ENCODE peak calls at places on chromosomes 12 and 14, in eight cellular contexts. S is epithelial cell of proximal tubule, P is HFFc6, T is A549, X is right lobe of liver, U is esophagus squamous epithelium, O is Calu3, Z is neural crest cell. H is an unnamed sample.

GRCh38 chr12:49019435-49020317 is 1.1 kb upstream of the PRKAG1 start:
- DNase-seq in T (peak), X (no peak), Z (no peak), O (peak), P (peak), U (no peak), S (no peak), H (peak)

GRCh38 chr12:57166971-57167371 is 19.6 kb upstream of the LRP1-AS start:
- DNase-seq in S (peak), U (no peak), X (no peak), Z (no peak), T (peak), P (peak), O (peak), H (no peak)

GRCh38 chr12:96141216-96141944 is 52.8 kb upstream of the ELK3 start:
- DNase-seq in O (no peak), P (peak), X (no peak), Z (no peak), T (no peak), S (no peak), U (no peak), H (no peak)

GRCh38 chr12:92603741-92604432 is 98.9 kb upstream of the PLEKHG7 start:
- DNase-seq in S (no peak), Z (no peak), U (no peak), X (no peak), O (peak), T (peak), P (no peak), H (no peak)

GRCh38 chr14:100058777-100059432 is 6.3 kb upstream of the EVL start:
- DNase-seq in P (no peak), U (no peak), O (no peak), S (no peak), T (no peak), Z (no peak), X (no peak), H (no peak)

GRCh38 chr12:53766881-53767280 is 15.1 kb upstream of the CISTR start:
- DNase-seq in U (no peak), Z (no peak), X (no peak), O (no peak), S (no peak), P (peak), T (no peak), H (no peak)

GRCh38 chr14:93669632-93670031 is 118.7 kb downstream of the PRIMA1 start:
- DNase-seq in X (no peak), T (no peak), O (no peak), Z (no peak), U (no peak), S (no peak), P (no peak), H (no peak)

GRCh38 chr12:131130311-131130911 is 176.7 kb downstream of the ADGRD1 start:
- DNase-seq in X (peak), O (no peak), T (no peak), Z (no peak), U (no peak), S (no peak), P (no peak), H (no peak)

GRCh38 chr12:116361404-116362223 is 84.1 kb upstream of the MED13L start:
- DNase-seq in U (no peak), X (no peak), P (no peak), Z (no peak), S (no peak), T (no peak), O (no peak), H (no peak)

GRCh38 chr12:132605892-132606291 is 4.5 kb downstream of the LRCOL1 start:
- DNase-seq in P (no peak), S (no peak), O (no peak), X (no peak), Z (no peak), T (no peak), U (no peak), H (no peak)

GRCh38 chr12:24695657-24696329 is 253.1 kb downstream of the BCAT1 start:
- DNase-seq in U (no peak), P (no peak), X (no peak), O (no peak), S (no peak), Z (no peak), T (no peak), H (no peak)

GRCh38 chr12:101490286-101490920 is 15.3 kb downstream of the SPIC start:
- DNase-seq in U (no peak), P (no peak), X (no peak), S (peak), T (peak), Z (peak), O (peak), H (peak)

GRCh38 chr14:54420478-54421116 is 20.6 kb downstream of the CNIH1 start:
- DNase-seq in P (peak), X (no peak), T (peak), Z (peak), O (peak), U (no peak), S (no peak), H (peak)

GRCh38 chr14:50371546-50371945 is 25.1 kb downstream of the CDKL1 start:
- DNase-seq in X (no peak), P (no peak), Z (no peak), U (no peak), T (no peak), O (no peak), S (no peak), H (no peak)

GRCh38 chr14:44029933-44030332 is 477.1 kb downstream of the FSCB start:
- DNase-seq in P (no peak), T (no peak), S (no peak), U (no peak), X (no peak), Z (no peak), O (no peak), H (no peak)

GRCh38 chr14:23094666-23095195 is at the start of gene ACIN1:
- DNase-seq in Z (peak), U (no peak), X (no peak), P (peak), T (peak), S (no peak), O (peak), H (no peak)

GRCh38 chr12:80553316-80553715 is 109.3 kb downstream of the PTPRQ start:
- DNase-seq in P (peak), S (peak), U (no peak), T (peak), X (no peak), Z (no peak), O (no peak), H (no peak)

GRCh38 chr14:34297786-34298520 is 164.1 kb downstream of the SPTSSA start:
- DNase-seq in S (no peak), U (no peak), P (no peak), X (no peak), O (peak), T (peak), Z (no peak), H (no peak)

GRCh38 chr12:16281157-16281556 is 3.7 kb upstream of the SLC15A5 start:
- DNase-seq in S (no peak), T (peak), Z (no peak), X (peak), U (no peak), O (no peak), P (peak), H (no peak)

GRCh38 chr14:61528591-61529021 is 166.7 kb upstream of the HIF1A start:
- DNase-seq in T (no peak), S (no peak), Z (no peak), U (no peak), X (no peak), P (peak), O (no peak), H (no peak)

GRCh38 chr14:24340606-24341005 is 815 bp upstream of the RIPK3 start:
- DNase-seq in X (no peak), S (no peak), P (no peak), T (no peak), O (no peak), U (no peak), Z (no peak), H (no peak)

GRCh38 chr14:24435192-24435810 is 5.5 kb downstream of the KHNYN start:
- DNase-seq in U (no peak), S (no peak), P (no peak), Z (no peak), T (no peak), X (no peak), O (no peak), H (no peak)

GRCh38 chr12:110007874-110008273 is 8.6 kb downstream of the ANKRD13A start:
- DNase-seq in O (no peak), U (no peak), X (no peak), S (no peak), T (no peak), Z (no peak), P (no peak), H (no peak)

GRCh38 chr12:22529281-22530060 is 14.9 kb downstream of the C2CD5 start:
- DNase-seq in O (no peak), Z (no peak), U (no peak), P (peak), X (no peak), S (no peak), T (peak), H (no peak)

GRCh38 chr14:89268514-89268913 is 148.5 kb downstream of the FOXN3 start:
- DNase-seq in T (no peak), O (no peak), S (no peak), U (no peak), X (no peak), P (no peak), Z (no peak), H (no peak)

GRCh38 chr12:2652401-2653081 is 142.2 kb upstream of the FKBP4 start:
- DNase-seq in P (no peak), S (no peak), X (peak), U (no peak), O (no peak), Z (no peak), T (peak), H (no peak)
- TF ChIP-seq CTCF in P (no peak), S (no peak), X (no peak), U (no peak), O (no peak), Z (no peak), T (peak), H (no peak)

DNA sequence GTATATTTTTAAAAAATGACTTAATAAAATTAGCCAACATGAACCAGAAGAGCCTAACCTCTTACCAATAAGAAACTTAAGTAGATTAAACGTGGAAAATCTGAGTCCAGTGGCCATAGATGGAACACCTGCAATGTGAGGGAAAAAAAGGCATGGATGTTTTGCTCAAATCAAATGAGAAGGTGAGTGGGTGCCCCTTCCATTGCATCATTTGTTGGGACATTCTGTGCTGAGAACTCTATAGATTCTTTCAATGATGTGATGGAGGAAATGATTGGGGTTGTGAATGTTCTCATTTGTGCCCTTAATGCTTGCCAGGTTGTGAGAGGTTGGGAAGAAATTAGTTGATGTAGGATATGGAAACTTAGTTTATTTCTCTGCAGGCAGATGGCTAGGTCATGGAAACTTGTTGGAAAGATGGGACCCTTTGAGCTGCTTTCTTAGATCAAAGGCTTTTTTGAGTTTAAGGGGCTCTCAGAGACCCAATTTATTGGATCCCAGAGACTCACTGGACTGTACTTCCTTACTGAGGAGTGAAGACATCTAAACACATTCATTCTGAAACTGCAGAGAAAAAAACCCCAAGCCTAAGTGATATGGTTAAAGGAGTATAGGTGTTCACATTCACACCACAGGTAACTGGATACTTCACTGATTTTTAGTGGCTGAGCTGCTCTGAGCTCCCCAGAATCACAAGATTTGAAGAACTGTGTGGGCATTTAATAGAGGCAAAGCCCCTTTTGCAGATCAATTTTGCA is 95.9 kb downstream of the DACT1 start:
- DNase-seq in X (no peak), O (no peak), U (no peak), S (no peak), P (no peak), Z (no peak), T (no peak), H (no peak)
- TF ChIP-seq CTCF in X (no peak), O (no peak), U (no peak), S (no peak), P (no peak), Z (no peak), T (no peak), H (no peak)

DNA sequence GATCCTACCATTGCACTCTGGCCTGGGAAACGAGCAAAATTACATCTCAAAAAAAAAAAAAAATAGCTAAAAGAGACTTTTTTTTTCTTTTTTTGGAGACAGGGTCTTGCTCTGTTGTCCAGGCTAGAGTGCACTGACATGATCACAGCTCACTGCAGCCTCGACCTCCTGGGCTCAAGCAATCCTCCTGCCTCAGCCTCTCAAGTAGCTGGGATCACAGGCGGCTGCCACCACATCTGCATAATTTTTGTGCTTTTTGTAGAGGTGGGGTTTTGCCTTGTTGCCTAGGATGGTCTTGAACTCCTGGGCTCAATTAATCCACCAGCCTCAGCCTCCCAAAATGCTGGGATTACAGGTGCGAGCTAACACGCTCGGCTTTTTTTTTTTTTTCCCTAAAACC is 11.3 kb downstream of the RALGAPA1 start:
- DNase-seq in O (no peak), X (no peak), T (no peak), S (no peak), P (no peak), Z (no peak), U (no peak), H (no peak)
- TF ChIP-seq CTCF in O (no peak), X (no peak), T (no peak), S (no peak), P (no peak), Z (no peak), U (no peak), H (no peak)

GRCh38 chr14:26137161-26137560 is 460.7 kb downstream of the NOVA1 start:
- DNase-seq in O (no peak), S (no peak), Z (no peak), U (no peak), P (no peak), X (no peak), T (no peak), H (no peak)
- TF ChIP-seq CTCF in O (no peak), S (peak), Z (peak), U (no peak), P (peak), X (no peak), T (no peak), H (peak)

GRCh38 chr12:60176891-60177290 is 581.1 kb downstream of the SLC16A7 start:
- DNase-seq in X (no peak), Z (no peak), S (no peak), U (no peak), T (no peak), P (peak), O (no peak), H (no peak)
- TF ChIP-seq CTCF in X (no peak), Z (no peak), S (no peak), U (no peak), T (no peak), P (no peak), O (no peak), H (no peak)

H was measured in endothelial cell.